ENCODE peak calls at places on chromosomes 16 and 17, in seven cellular contexts. U is CD8-positive, alpha-beta memory T cell; R is NCI-H2081; G is aorta; J is GM13977; C is dermis blood vessel endothelial cell; Z is Peyer's patch. X is an unnamed sample.

GRCh38 chr17:19707728-19708221 is 8.6 kb downstream of the SLC47A2 start:
- DNase-seq in U (no peak), R (no peak), G (no peak), J (peak; percentile 16), C (no peak), Z (no peak), X (no peak)

GRCh38 chr16:4505356-4506153 is 29.4 kb downstream of the HMOX2 start:
- DNase-seq in U (peak; percentile 90), R (no peak), G (peak; percentile 61), J (peak; percentile 77), C (no peak), Z (peak; percentile 93), X (no peak)

GRCh38 chr16:73048292-73049050 is 543 bp upstream of the ZFHX3 start:
- DNase-seq in U (no peak), R (no peak), G (peak; percentile 88), J (no peak), C (no peak), Z (peak; percentile 69), X (peak; percentile 77)

GRCh38 chr17:12592941-12593340 is 72.7 kb upstream of the MYOCD start:
- DNase-seq in U (no peak), R (no peak), G (no peak), J (no peak), C (no peak), Z (no peak), X (no peak)

GRCh38 chr17:82670661-82671060 is 22.4 kb upstream of the WDR45B start:
- DNase-seq in U (no peak), R (no peak), G (peak; percentile 35), J (no peak), C (no peak), Z (no peak), X (no peak)

GRCh38 chr16:53071748-53072301 is 17.0 kb downstream of the CHD9 start:
- DNase-seq in U (no peak), R (no peak), G (no peak), J (peak; percentile 45), C (peak; percentile 78), Z (no peak), X (no peak)

GRCh38 chr17:7889166-7889584 is 586 bp downstream of the CHD3 start:
- DNase-seq in U (no peak), R (peak; percentile 91), G (peak; percentile 99), J (no peak), C (peak; percentile 96), Z (peak; percentile 92), X (peak; percentile 99)

GRCh38 chr17:44105483-44105882 is 18.0 kb downstream of the HDAC5 start:
- DNase-seq in U (no peak), R (peak; percentile 52), G (no peak), J (no peak), C (no peak), Z (no peak), X (no peak)

GRCh38 chr16:25161753-25162152 is 50.2 kb downstream of the LCMT1 start:
- DNase-seq in U (no peak), R (no peak), G (no peak), J (no peak), C (no peak), Z (no peak), X (no peak)

GRCh38 chr17:7856081-7856791 is 1.1 kb downstream of the NAA38 start:
- DNase-seq in U (peak; percentile 54), R (no peak), G (peak; percentile 81), J (peak; percentile 51), C (peak; percentile 92), Z (peak; percentile 72), X (peak; percentile 85)

GRCh38 chr17:1169471-1169908 is 10.3 kb downstream of the ABR start:
- DNase-seq in U (no peak), R (no peak), G (no peak), J (no peak), C (no peak), Z (no peak), X (no peak)

GRCh38 chr16:30499284-30499683 is 26.7 kb downstream of the ITGAL start:
- DNase-seq in U (no peak), R (no peak), G (no peak), J (no peak), C (no peak), Z (no peak), X (peak; percentile 35)

GRCh38 chr17:34633351-34633750 is 54.0 kb downstream of the TMEM132E start:
- DNase-seq in U (peak; percentile 8), R (no peak), G (peak; percentile 42), J (no peak), C (no peak), Z (no peak), X (peak; percentile 2)

GRCh38 chr17:1186214-1186820 is 6.5 kb upstream of the ABR start:
- DNase-seq in U (no peak), R (no peak), G (peak; percentile 87), J (no peak), C (no peak), Z (no peak), X (no peak)

GRCh38 chr16:31082368-31083045 is 6.2 kb downstream of the PRSS53 start:
- DNase-seq in U (peak; percentile 29), R (no peak), G (no peak), J (no peak), C (no peak), Z (peak; percentile 68), X (no peak)

GRCh38 chr16:89720859-89721643 is at the start of the genes VPS9D1 and ZNF276:
- DNase-seq in U (peak; percentile 87), R (peak; percentile 61), G (peak; percentile 95), J (peak; percentile 87), C (peak; percentile 84), Z (peak; percentile 93), X (peak; percentile 90)

X was measured in DMS53.